ENCODE peak calls at places on chromosome 18, in four cellular contexts. One of them, this sample, is unnamed.

GRCh38 chr18:30106356-30106755 is 936.2 kb downstream of the DSC3 start:
- DNase-seq in IMR-90: no peak
- DNase-seq in ascending aorta: no peak
- DNase-seq in CD14-positive monocyte: no peak
- DNase-seq in this sample: peak; percentile 19

GRCh38 chr18:49812321-49813070 is 837 bp downstream of the ACAA2 start:
- DNase-seq in IMR-90: peak; percentile 15
- DNase-seq in ascending aorta: no peak
- DNase-seq in CD14-positive monocyte: no peak
- DNase-seq in this sample: no peak

GRCh38 chr18:76986391-76986790 is 146.2 kb downstream of the MBP start:
- DNase-seq in IMR-90: no peak
- DNase-seq in ascending aorta: peak; percentile 51
- DNase-seq in CD14-positive monocyte: no peak
- DNase-seq in this sample: no peak

GRCh38 chr18:812123-812672 is at the start of gene YES1:
- DNase-seq in IMR-90: peak; percentile 61
- DNase-seq in ascending aorta: peak; percentile 88
- DNase-seq in CD14-positive monocyte: no peak
- DNase-seq in this sample: peak; percentile 46

GRCh38 chr18:1244397-1245122 is 339.9 kb downstream of the ADCYAP1 start:
- DNase-seq in IMR-90: no peak
- DNase-seq in ascending aorta: no peak
- DNase-seq in CD14-positive monocyte: no peak
- DNase-seq in this sample: no peak

GRCh38 chr18:44568343-44568742 is 112.3 kb upstream of the SETBP1 start:
- DNase-seq in IMR-90: no peak
- DNase-seq in ascending aorta: no peak
- DNase-seq in CD14-positive monocyte: no peak
- DNase-seq in this sample: no peak

GRCh38 chr18:25648724-25649260 is 296.8 kb upstream of the ZNF521 start:
- DNase-seq in IMR-90: peak; percentile 10
- DNase-seq in ascending aorta: no peak
- DNase-seq in CD14-positive monocyte: no peak
- DNase-seq in this sample: no peak

GRCh38 chr18:11857177-11857887 is 6.1 kb downstream of the CHMP1B start:
- DNase-seq in IMR-90: peak; percentile 100
- DNase-seq in ascending aorta: peak; percentile 92
- DNase-seq in CD14-positive monocyte: peak; percentile 92
- DNase-seq in this sample: peak; percentile 99

GRCh38 chr18:31148580-31148979 is 14.1 kb downstream of the DSC1 start:
- DNase-seq in IMR-90: no peak
- DNase-seq in ascending aorta: no peak
- DNase-seq in CD14-positive monocyte: no peak
- DNase-seq in this sample: no peak

GRCh38 chr18:75207298-75208054 is 1.5 kb downstream of the PTGR3 start:
- DNase-seq in IMR-90: peak; percentile 73
- DNase-seq in ascending aorta: no peak
- DNase-seq in CD14-positive monocyte: no peak
- DNase-seq in this sample: peak; percentile 60

GRCh38 chr18:48996901-48997463 is 46.2 kb upstream of the SMAD7 start:
- DNase-seq in IMR-90: peak; percentile 81
- DNase-seq in ascending aorta: no peak
- DNase-seq in CD14-positive monocyte: no peak
- DNase-seq in this sample: peak; percentile 99

GRCh38 chr18:9716780-9717563 is 8.9 kb downstream of the RAB31 start:
- DNase-seq in IMR-90: no peak
- DNase-seq in ascending aorta: no peak
- DNase-seq in CD14-positive monocyte: no peak
- DNase-seq in this sample: no peak

GRCh38 chr18:75203456-75204261 is 5.3 kb downstream of the PTGR3 start:
- DNase-seq in IMR-90: peak; percentile 52
- DNase-seq in ascending aorta: no peak
- DNase-seq in CD14-positive monocyte: no peak
- DNase-seq in this sample: no peak

GRCh38 chr18:34787931-34788532 is 77.9 kb downstream of the DTNA start:
- DNase-seq in IMR-90: peak; percentile 69
- DNase-seq in ascending aorta: no peak
- DNase-seq in CD14-positive monocyte: no peak
- DNase-seq in this sample: peak; percentile 42

GRCh38 chr18:48800877-48801727 is 149.7 kb downstream of the SMAD7 start:
- DNase-seq in IMR-90: peak; percentile 78
- DNase-seq in ascending aorta: peak; percentile 67
- DNase-seq in CD14-positive monocyte: no peak
- DNase-seq in this sample: peak; percentile 45

GRCh38 chr18:24277516-24277915 is 120.1 kb downstream of the OSBPL1A start:
- DNase-seq in IMR-90: no peak
- DNase-seq in ascending aorta: no peak
- DNase-seq in CD14-positive monocyte: no peak
- DNase-seq in this sample: no peak

GRCh38 chr18:30987479-30988241 is 54.9 kb downstream of the DSC3 start:
- DNase-seq in IMR-90: no peak
- DNase-seq in ascending aorta: no peak
- DNase-seq in CD14-positive monocyte: no peak
- DNase-seq in this sample: no peak

GRCh38 chr18:26963292-26963691 is 97.8 kb upstream of the AQP4 start:
- DNase-seq in IMR-90: no peak
- DNase-seq in ascending aorta: no peak
- DNase-seq in CD14-positive monocyte: no peak
- DNase-seq in this sample: no peak
- TF ChIP-seq CTCF in IMR-90: no peak
- TF ChIP-seq CTCF in ascending aorta: no peak
- TF ChIP-seq CTCF in CD14-positive monocyte: no peak
- TF ChIP-seq CTCF in this sample: peak; percentile 12

DNA sequence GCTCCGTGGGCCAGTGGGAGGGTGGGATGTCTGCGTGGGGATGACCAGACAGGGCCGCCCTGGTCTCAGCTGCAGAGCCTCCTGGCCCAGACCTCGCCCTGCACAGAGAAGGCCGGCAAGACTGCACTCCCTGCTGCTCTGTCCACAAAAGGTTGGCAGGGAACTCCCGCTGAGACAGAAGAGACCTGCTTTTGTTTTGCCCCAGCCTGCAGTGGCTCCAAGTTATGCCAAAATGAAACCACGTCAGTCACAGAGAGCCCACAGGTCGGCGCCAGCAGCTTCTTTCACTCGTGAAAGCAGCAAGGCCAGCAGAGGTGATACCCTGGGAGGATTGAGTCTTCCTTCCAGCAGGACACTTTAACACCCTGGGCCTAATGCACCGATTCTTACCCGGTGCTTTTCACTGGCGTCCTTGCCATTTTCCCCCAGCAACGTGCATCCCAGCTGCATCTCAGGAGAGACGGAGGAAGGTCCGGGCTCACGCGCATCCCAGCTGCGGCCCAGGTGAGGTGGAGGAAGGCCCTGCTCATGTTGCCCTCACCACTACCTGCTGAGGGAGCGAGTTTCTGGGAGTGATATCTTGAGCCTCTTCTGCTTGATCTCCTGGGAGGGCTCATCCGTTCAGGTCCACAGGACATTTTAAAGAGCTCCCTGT is 22.1 kb upstream of the CTDP1 start:
- DNase-seq in IMR-90: no peak
- DNase-seq in ascending aorta: no peak
- DNase-seq in CD14-positive monocyte: no peak
- DNase-seq in this sample: no peak
- TF ChIP-seq CTCF in IMR-90: no peak
- TF ChIP-seq CTCF in ascending aorta: no peak
- TF ChIP-seq CTCF in CD14-positive monocyte: no peak
- TF ChIP-seq CTCF in this sample: no peak

GRCh38 chr18:55343396-55344073 is 244.5 kb downstream of the TCF4 start:
- DNase-seq in IMR-90: peak; percentile 64
- DNase-seq in ascending aorta: no peak
- DNase-seq in CD14-positive monocyte: no peak
- DNase-seq in this sample: peak; percentile 42
- TF ChIP-seq CTCF in IMR-90: peak; percentile 65
- TF ChIP-seq CTCF in ascending aorta: peak; percentile 32
- TF ChIP-seq CTCF in CD14-positive monocyte: peak; percentile 66
- TF ChIP-seq CTCF in this sample: peak; percentile 81

GRCh38 chr18:58037163-58037562 is 6.9 kb upstream of the NEDD4L start:
- DNase-seq in IMR-90: no peak
- DNase-seq in ascending aorta: no peak
- DNase-seq in CD14-positive monocyte: no peak
- DNase-seq in this sample: no peak
- TF ChIP-seq CTCF in IMR-90: no peak
- TF ChIP-seq CTCF in ascending aorta: no peak
- TF ChIP-seq CTCF in CD14-positive monocyte: no peak
- TF ChIP-seq CTCF in this sample: no peak

This sample was measured in HFFc6.